ENCODE peak calls at places on chromosomes 11 and 22, in eight cellular contexts. Y is astrocyte of the spinal cord, N is Calu3, R is heart left ventricle, D is fibroblast of lung, C is endothelial cell, B is A673, S is lower lobe of right lung. G is an unnamed sample.

GRCh38 chr22:50526849-50527801 is 1.7 kb upstream of the SCO2 start:
- DNase-seq in Y (no peak), N (peak; percentile 71), R (peak; percentile 74), D (peak; percentile 35), C (no peak), B (no peak), S (peak; percentile 85), G (no peak)

GRCh38 chr22:19717691-19718254 is 3.5 kb downstream of the SEPTIN5 start:
- DNase-seq in Y (peak; percentile 55), N (peak; percentile 86), R (peak; percentile 83), D (peak; percentile 57), C (peak; percentile 87), B (peak; percentile 80), S (peak; percentile 87), G (peak; percentile 90)

GRCh38 chr11:1260023-1260501 is 37.2 kb downstream of the MUC5B start:
- DNase-seq in Y (no peak), N (peak; percentile 44), R (no peak), D (peak; percentile 37), C (peak; percentile 54), B (no peak), S (no peak), G (peak; percentile 10)

GRCh38 chr11:83661491-83662350 is 375.6 kb upstream of the CCDC90B start:
- DNase-seq in Y (no peak), N (no peak), R (no peak), D (no peak), C (no peak), B (no peak), S (no peak), G (no peak)

GRCh38 chr11:27124514-27125264 is 84.1 kb downstream of the BBOX1 start:
- DNase-seq in Y (peak; percentile 55), N (no peak), R (no peak), D (peak; percentile 64), C (no peak), B (peak; percentile 49), S (no peak), G (peak; percentile 12)

GRCh38 chr11:75445315-75445953 is 12.4 kb upstream of the KLHL35 start:
- DNase-seq in Y (peak; percentile 40), N (peak; percentile 80), R (peak; percentile 71), D (peak; percentile 46), C (peak; percentile 83), B (peak; percentile 76), S (peak; percentile 75), G (peak; percentile 74)

GRCh38 chr22:32326647-32327046 is 31.0 kb upstream of the RFPL3 start:
- DNase-seq in Y (no peak), N (no peak), R (no peak), D (no peak), C (no peak), B (no peak), S (no peak), G (no peak)

GRCh38 chr11:120543816-120544215 is 32.3 kb downstream of the GRIK4 start:
- DNase-seq in Y (no peak), N (no peak), R (no peak), D (no peak), C (no peak), B (no peak), S (no peak), G (no peak)

GRCh38 chr11:18322818-18323570 is 627 bp downstream of the GTF2H1 start:
- DNase-seq in Y (no peak), N (no peak), R (no peak), D (no peak), C (no peak), B (no peak), S (no peak), G (no peak)

GRCh38 chr11:61968758-61969390 is 1.4 kb upstream of the FTH1 start:
- DNase-seq in Y (no peak), N (no peak), R (peak; percentile 13), D (no peak), C (no peak), B (no peak), S (no peak), G (no peak)

GRCh38 chr11:125425601-125426000 is 70.5 kb downstream of the FEZ1 start:
- DNase-seq in Y (no peak), N (no peak), R (peak; percentile 87), D (no peak), C (no peak), B (no peak), S (no peak), G (no peak)

GRCh38 chr11:125426818-125427528 is 69.1 kb downstream of the FEZ1 start:
- DNase-seq in Y (no peak), N (no peak), R (no peak), D (no peak), C (no peak), B (no peak), S (no peak), G (no peak)

GRCh38 chr11:125418396-125418795 is 77.7 kb downstream of the FEZ1 start:
- DNase-seq in Y (no peak), N (no peak), R (no peak), D (no peak), C (no peak), B (no peak), S (no peak), G (no peak)

GRCh38 chr11:125428486-125429173 is 67.4 kb downstream of the FEZ1 start:
- DNase-seq in Y (no peak), N (peak; percentile 16), R (no peak), D (no peak), C (no peak), B (no peak), S (no peak), G (no peak)

DNA sequence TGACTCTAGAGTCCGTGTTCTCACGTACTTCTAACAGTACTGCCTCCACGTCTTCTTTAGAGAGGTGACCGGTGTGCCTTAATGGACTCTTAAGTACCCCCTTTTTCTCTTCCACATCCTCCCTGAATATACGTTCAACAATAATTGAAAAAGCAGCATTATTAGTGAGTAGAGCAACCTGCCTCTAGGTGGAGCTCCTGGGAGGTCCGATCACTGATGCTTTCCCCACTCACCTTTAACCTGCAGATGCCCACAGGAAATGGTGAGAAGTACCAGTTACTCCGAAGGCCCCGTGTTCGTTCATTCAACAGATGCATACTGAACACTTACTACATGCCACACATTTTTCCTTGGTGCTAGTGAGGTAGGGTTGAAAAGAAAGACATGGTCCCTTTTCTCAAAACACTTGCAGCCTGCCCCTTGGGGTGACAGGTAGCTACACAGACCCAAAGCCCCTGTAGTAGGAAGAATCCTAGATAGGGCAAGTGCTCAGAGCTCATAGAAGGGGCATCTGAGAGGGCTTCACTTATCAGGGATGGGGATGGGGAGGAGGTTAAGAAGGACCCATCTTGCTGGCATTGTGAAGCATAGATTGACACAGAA is 72.7 kb downstream of the FEZ1 start:
- DNase-seq in Y (no peak), N (peak; percentile 44), R (no peak), D (no peak), C (no peak), B (no peak), S (no peak), G (peak; percentile 20)
- TF ChIP-seq CTCF in Y (peak; percentile 48), N (peak; percentile 30), R (peak; percentile 19), D (no peak), C (peak; percentile 27), B (peak; percentile 51), S (peak; percentile 17), G (peak; percentile 23)

GRCh38 chr22:35627267-35628041 is 10.3 kb upstream of the MB start:
- DNase-seq in Y (peak; percentile 96), N (peak; percentile 85), R (peak; percentile 86), D (peak; percentile 92), C (peak; percentile 47), B (peak; percentile 90), S (peak; percentile 88), G (peak; percentile 93)
- TF ChIP-seq CTCF in Y (peak; percentile 69), N (peak; percentile 43), R (peak; percentile 65), D (peak; percentile 56), C (no peak), B (peak; percentile 75), S (peak; percentile 49), G (peak; percentile 48)

GRCh38 chr11:8787372-8787771 is 104.8 kb downstream of the RPL27A start:
- DNase-seq in Y (no peak), N (no peak), R (no peak), D (no peak), C (no peak), B (no peak), S (no peak), G (no peak)

GRCh38 chr11:8785998-8786397 is 103.4 kb downstream of the RPL27A start:
- DNase-seq in Y (no peak), N (no peak), R (no peak), D (no peak), C (no peak), B (no peak), S (no peak), G (no peak)

GRCh38 chr11:8785457-8785856 is 102.9 kb downstream of the RPL27A start:
- DNase-seq in Y (no peak), N (no peak), R (no peak), D (no peak), C (no peak), B (no peak), S (no peak), G (no peak)

GRCh38 chr11:8788616-8789015 is 106.0 kb downstream of the RPL27A start:
- DNase-seq in Y (no peak), N (no peak), R (no peak), D (no peak), C (no peak), B (no peak), S (no peak), G (no peak)

DNA sequence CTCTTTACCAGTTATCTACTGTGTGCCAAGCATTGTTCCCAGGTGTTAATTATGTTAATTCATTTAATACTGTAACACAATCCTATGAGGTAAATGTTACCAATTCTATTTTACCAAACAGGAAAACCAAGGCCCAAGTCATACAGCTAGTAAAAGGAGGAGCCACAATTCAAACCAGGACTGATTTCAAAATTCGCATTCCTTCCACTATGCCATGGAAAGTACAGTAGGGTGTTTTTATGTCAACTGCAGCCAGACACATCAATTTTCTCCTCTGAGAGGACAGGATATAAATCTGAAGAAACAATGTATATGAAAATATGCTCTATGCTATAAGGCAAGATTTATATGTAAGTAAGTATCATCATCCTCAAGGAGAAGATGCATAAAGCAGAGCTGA is 104.3 kb downstream of the RPL27A start:
- DNase-seq in Y (no peak), N (no peak), R (no peak), D (peak; percentile 20), C (no peak), B (no peak), S (no peak), G (no peak)
- TF ChIP-seq CTCF in Y (no peak), N (no peak), R (no peak), D (peak; percentile 29), C (no peak), B (no peak), S (peak; percentile 24), G (peak; percentile 14)

GRCh38 chr11:65486570-65487466 is 12.0 kb upstream of the MALAT1 start:
- DNase-seq in Y (no peak), N (no peak), R (no peak), D (no peak), C (no peak), B (no peak), S (no peak), G (no peak)

GRCh38 chr11:65485820-65486219 is 13.0 kb upstream of the MALAT1 start:
- DNase-seq in Y (no peak), N (no peak), R (no peak), D (no peak), C (no peak), B (no peak), S (no peak), G (no peak)

GRCh38 chr11:65488273-65489058 is 10.4 kb upstream of the MALAT1 start:
- DNase-seq in Y (peak; percentile 78), N (no peak), R (no peak), D (peak; percentile 55), C (no peak), B (peak; percentile 45), S (no peak), G (peak; percentile 83)

GRCh38 chr11:65489061-65489705 is 9.7 kb upstream of the MALAT1 start:
- DNase-seq in Y (peak; percentile 89), N (no peak), R (peak; percentile 85), D (peak; percentile 42), C (no peak), B (no peak), S (no peak), G (peak; percentile 90)

GRCh38 chr11:65487467-65488272 is 11.2 kb upstream of the MALAT1 start:
- DNase-seq in Y (peak; percentile 100), N (peak; percentile 97), R (peak; percentile 99), D (peak; percentile 100), C (peak; percentile 94), B (peak; percentile 100), S (peak; percentile 98), G (peak; percentile 100)
- TF ChIP-seq CTCF in Y (no peak), N (no peak), R (no peak), D (no peak), C (no peak), B (no peak), S (no peak), G (no peak)

G was measured in foreskin fibroblast.